ENCODE peak calls at places on chromosomes 4 and X, in ten cellular contexts. B is GM12891, L is Panc1, U is breast epithelium, A is HCT116, T is stomach, V is K562, G is transverse colon, J is endothelial cell of umbilical vein, D is suprapubic skin. X is an unnamed sample.
A peak's percentile ranks its signal among the peaks of the same experiment; 100 is the strongest.

GRCh38 chr4:164700471-164700870 is 53.5 kb upstream of the SMIM31 start:
- DNase-seq in B (no peak), L (no peak), U (no peak), A (peak; percentile 56), T (no peak), V (no peak), G (no peak), J (no peak), D (no peak), X (peak; percentile 60)

GRCh38 chr4:14096406-14096965 is 469.0 kb upstream of the BOD1L1 start:
- DNase-seq in B (no peak), L (no peak), U (no peak), A (no peak), T (no peak), V (no peak), G (no peak), J (no peak), D (no peak), X (no peak)

GRCh38 chr4:84529169-84529751 is 30.2 kb upstream of the NKX6-1 start:
- DNase-seq in B (no peak), L (no peak), U (no peak), A (peak; percentile 21), T (no peak), V (peak; percentile 30), G (no peak), J (peak; percentile 29), D (no peak), X (no peak)

GRCh38 chrX:70386240-70386639 is 36.9 kb upstream of the GDPD2 start:
- DNase-seq in B (no peak), L (no peak), U (no peak), A (no peak), T (no peak), V (no peak), G (no peak), J (no peak), D (no peak), X (no peak)

GRCh38 chr4:23135792-23136645 is 443.3 kb downstream of the GBA3 start:
- DNase-seq in B (no peak), L (peak; percentile 17), U (no peak), A (peak; percentile 12), T (no peak), V (peak; percentile 55), G (no peak), J (peak; percentile 24), D (no peak), X (no peak)

GRCh38 chrX:77768787-77769186 is 17.2 kb downstream of the ATRX start:
- DNase-seq in B (no peak), L (no peak), U (no peak), A (no peak), T (no peak), V (no peak), G (no peak), J (no peak), D (no peak), X (no peak)

GRCh38 chr4:98555798-98556445 is 102.5 kb downstream of the TSPAN5 start:
- DNase-seq in B (no peak), L (no peak), U (no peak), A (no peak), T (no peak), V (no peak), G (no peak), J (no peak), D (no peak), X (no peak)

GRCh38 chr4:14022428-14022827 is 394.9 kb upstream of the BOD1L1 start:
- DNase-seq in B (no peak), L (no peak), U (no peak), A (no peak), T (no peak), V (no peak), G (no peak), J (no peak), D (no peak), X (no peak)

GRCh38 chrX:66677430-66677829 is 38.6 kb upstream of the EDA2R start:
- DNase-seq in B (no peak), L (no peak), U (no peak), A (no peak), T (no peak), V (no peak), G (no peak), J (peak; percentile 1), D (no peak), X (no peak)

GRCh38 chr4:173899813-173900212 is 369.8 kb upstream of the HAND2 start:
- DNase-seq in B (no peak), L (no peak), U (no peak), A (no peak), T (no peak), V (no peak), G (no peak), J (no peak), D (no peak), X (no peak)

GRCh38 chr4:1578301-1578781 is 105.8 kb downstream of the FAM53A start:
- DNase-seq in B (no peak), L (no peak), U (no peak), A (no peak), T (no peak), V (no peak), G (no peak), J (no peak), D (no peak), X (peak; percentile 86)

GRCh38 chr4:122759639-122760310 is 27.3 kb downstream of the BBS12 start:
- DNase-seq in B (no peak), L (no peak), U (no peak), A (no peak), T (no peak), V (no peak), G (no peak), J (no peak), D (no peak), X (no peak)

GRCh38 chr4:41015031-41015675 is 199.2 kb downstream of the APBB2 start:
- DNase-seq in B (no peak), L (no peak), U (no peak), A (no peak), T (no peak), V (no peak), G (no peak), J (no peak), D (no peak), X (no peak)

GRCh38 chr4:139324620-139325019 is 22.3 kb upstream of the NDUFC1 start:
- DNase-seq in B (no peak), L (no peak), U (no peak), A (no peak), T (no peak), V (no peak), G (no peak), J (no peak), D (no peak), X (no peak)

GRCh38 chrX:121931567-121931966 is 884.2 kb downstream of the GLUD2 start:
- DNase-seq in B (no peak), L (no peak), U (no peak), A (no peak), T (no peak), V (no peak), G (no peak), J (no peak), D (no peak), X (no peak)

GRCh38 chrX:79133897-79134296 is 10.6 kb upstream of the GPR174 start:
- DNase-seq in B (no peak), L (no peak), U (no peak), A (no peak), T (no peak), V (no peak), G (no peak), J (no peak), D (no peak), X (no peak)

GRCh38 chrX:18871970-18872369 is 111.9 kb downstream of the PHKA2 start:
- DNase-seq in B (no peak), L (no peak), U (no peak), A (no peak), T (no peak), V (no peak), G (no peak), J (no peak), D (no peak), X (no peak)

GRCh38 chr4:183249854-183250253 is 70.2 kb downstream of the CLDN22 start:
- DNase-seq in B (no peak), L (no peak), U (no peak), A (no peak), T (no peak), V (no peak), G (peak; percentile 19), J (peak; percentile 52), D (no peak), X (no peak)

DNA sequence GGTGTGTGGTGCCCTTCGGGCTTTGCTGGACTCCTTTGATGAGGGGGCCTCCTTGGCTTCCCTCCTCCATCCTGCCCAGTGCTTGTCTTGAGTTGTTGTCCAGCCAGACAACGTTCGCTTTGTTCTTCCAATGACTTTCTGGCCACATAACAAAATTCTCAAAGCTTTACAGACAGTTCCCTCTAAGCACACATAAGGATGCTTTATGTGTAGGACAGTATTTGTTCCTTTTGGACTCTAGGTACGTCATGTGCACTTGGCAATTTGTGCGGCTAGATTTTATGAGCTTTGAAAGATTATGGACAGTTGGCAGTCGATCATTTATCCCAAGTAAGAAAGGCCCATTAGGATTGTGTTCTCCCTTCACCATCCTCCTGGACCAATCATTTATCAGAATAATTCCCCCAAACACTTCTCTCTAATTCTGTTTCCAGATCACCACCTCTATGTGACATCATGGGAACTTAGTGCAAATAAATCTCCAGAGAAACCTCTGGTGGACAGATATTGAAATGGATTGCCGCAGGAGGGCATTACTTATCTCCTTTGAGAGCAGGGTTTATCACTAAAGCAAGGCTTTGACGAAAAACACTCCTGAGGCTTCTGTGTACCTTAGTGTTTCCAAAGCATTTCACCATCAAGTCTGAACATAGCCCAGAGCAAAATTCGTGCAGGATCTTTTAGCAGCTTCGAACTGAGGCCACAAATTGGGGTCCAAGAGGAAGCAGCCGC is 77.5 kb upstream of the BMPR1B start:
- DNase-seq in B (no peak), L (no peak), U (no peak), A (no peak), T (no peak), V (no peak), G (no peak), J (no peak), D (no peak), X (no peak)
- TF ChIP-seq POLR2AphosphoS5 in B (no peak), L (no peak), U (no peak), A (no peak), T (no peak), V (no peak), G (no peak), J (no peak), D (no peak), X (no peak)

GRCh38 chr4:125773502-125773901 is 458.7 kb downstream of the FAT4 start:
- DNase-seq in B (no peak), L (no peak), U (no peak), A (no peak), T (no peak), V (no peak), G (no peak), J (no peak), D (no peak), X (no peak)
- TF ChIP-seq POLR2AphosphoS5 in B (no peak), L (no peak), U (no peak), A (no peak), T (no peak), V (no peak), G (no peak), J (no peak), D (no peak), X (no peak)

GRCh38 chr4:25970241-25970675 is 56.2 kb downstream of the SMIM20 start:
- DNase-seq in B (peak; percentile 18), L (no peak), U (no peak), A (no peak), T (no peak), V (no peak), G (peak; percentile 36), J (no peak), D (no peak), X (no peak)
- TF ChIP-seq POLR2AphosphoS5 in B (no peak), L (no peak), U (no peak), A (no peak), T (no peak), V (no peak), G (no peak), J (no peak), D (no peak), X (peak; percentile 17)

GRCh38 chrX:47573334-47574095 is 8.7 kb upstream of the TIMP1 start:
- DNase-seq in B (no peak), L (no peak), U (no peak), A (no peak), T (no peak), V (peak; percentile 5), G (peak; percentile 47), J (no peak), D (no peak), X (no peak)
- TF ChIP-seq POLR2AphosphoS5 in B (no peak), L (no peak), U (no peak), A (no peak), T (no peak), V (no peak), G (no peak), J (no peak), D (no peak), X (peak; percentile 53)